ENCODE peak calls at places on chromosome 19, in ten cellular contexts. Q, V, X, W, Y, I, U, P, N and E are unnamed samples.

GRCh38 chr19:43841990-43842389 is 14.9 kb downstream of the ZNF283 start:
- DNase-seq in V (no peak), X (peak; percentile 12), Q (no peak), P (no peak), U (no peak), N (no peak), Y (no peak), I (no peak), W (no peak), E (no peak)

GRCh38 chr19:15210323-15210774 is 9.6 kb upstream of the NOTCH3 start:
- DNase-seq in N (peak; percentile 32), X (peak; percentile 86), V (no peak), W (peak; percentile 85), I (no peak), Y (no peak), P (no peak), Q (no peak), U (no peak), E (no peak)

GRCh38 chr19:56547535-56547934 is 8.8 kb downstream of the ZFP28 start:
- DNase-seq in I (no peak), V (no peak), U (no peak), W (no peak), P (no peak), N (no peak), X (no peak), Y (no peak), Q (no peak), E (peak; percentile 46)

GRCh38 chr19:44912854-44913253 is 1.6 kb upstream of the APOC1 start:
- DNase-seq in X (no peak), I (no peak), Y (no peak), P (no peak), Q (no peak), V (no peak), N (no peak), W (no peak), U (no peak), E (no peak)

GRCh38 chr19:42552086-42553065 is 24.1 kb upstream of the CEACAM1 start:
- DNase-seq in P (no peak), U (no peak), I (no peak), Q (no peak), N (no peak), V (no peak), X (no peak), W (no peak), Y (no peak), E (no peak)

GRCh38 chr19:30165228-30165813 is 206.9 kb upstream of the ZNF536 start:
- DNase-seq in N (no peak), P (no peak), Q (no peak), I (no peak), V (no peak), X (no peak), U (no peak), W (no peak), Y (no peak), E (no peak)

GRCh38 chr19:35797663-35798062 is 15.0 kb downstream of the PRODH2 start:
- DNase-seq in Y (no peak), V (no peak), W (no peak), N (no peak), X (no peak), I (no peak), Q (no peak), P (no peak), U (no peak), E (peak; percentile 69)

GRCh38 chr19:6489278-6490061 is 7.9 kb upstream of the DENND1C start:
- DNase-seq in Q (no peak), I (no peak), N (no peak), V (no peak), X (no peak), P (no peak), W (no peak), Y (no peak), U (no peak), E (no peak)

GRCh38 chr19:55158848-55159793 is 1.6 kb upstream of the TNNI3 start:
- DNase-seq in N (peak; percentile 59), P (no peak), W (no peak), I (no peak), X (peak; percentile 53), U (no peak), Y (no peak), V (no peak), Q (no peak), E (peak; percentile 53)

GRCh38 chr19:18488838-18489626 is 32.8 kb downstream of the ELL start:
- DNase-seq in Y (no peak), P (peak; percentile 24), I (no peak), N (peak; percentile 22), U (no peak), W (no peak), V (no peak), X (peak; percentile 47), Q (no peak), E (peak; percentile 73)

GRCh38 chr19:1046836-1047695 is 7.2 kb downstream of the ABCA7 start:
- DNase-seq in U (no peak), I (no peak), V (no peak), W (no peak), N (no peak), X (no peak), P (no peak), Q (no peak), Y (no peak), E (no peak)

GRCh38 chr19:45924891-45925447 is 10.4 kb upstream of the NANOS2 start:
- DNase-seq in V (no peak), U (no peak), X (no peak), Q (no peak), I (no peak), Y (no peak), W (no peak), N (no peak), P (no peak), E (no peak)